ENCODE peak calls at places on chromosome 18, in eight cellular contexts. S is foreskin fibroblast; J is HEK293T; D is activated CD8-positive, alpha-beta memory T cell treated with anti-CD3 and anti-CD28 coated beads for 1 hour; X is fibroblast of lung; N is psoas muscle; U is GM20000; R is NCI-H1417 treated with DMSO at 0.1 percent for 48 hours. T is an unnamed sample.

GRCh38 chr18:73614812-73615211 is 532.8 kb downstream of the FBXO15 start:
- DNase-seq in X (peak), R (no peak), S (peak), N (no peak), J (no peak), D (no peak), U (no peak), T (no peak)

GRCh38 chr18:9215221-9215933 is 78.8 kb downstream of the ANKRD12 start:
- DNase-seq in X (no peak), R (no peak), D (no peak), U (no peak), S (peak), J (no peak), N (no peak), T (no peak)

GRCh38 chr18:77529492-77529891 is 279.8 kb downstream of the GALR1 start:
- DNase-seq in U (no peak), R (no peak), X (no peak), S (no peak), N (no peak), J (no peak), D (no peak), T (no peak)

GRCh38 chr18:8601277-8602032 is 7.8 kb upstream of the RAB12 start:
- DNase-seq in J (no peak), S (no peak), N (no peak), R (no peak), D (no peak), X (no peak), U (peak), T (no peak)

GRCh38 chr18:41666251-41666650 is 288.8 kb upstream of the PIK3C3 start:
- DNase-seq in S (no peak), D (no peak), U (no peak), X (no peak), J (no peak), N (no peak), R (peak), T (no peak)

GRCh38 chr18:55841314-55841713 is 253.3 kb upstream of the TCF4 start:
- DNase-seq in J (no peak), X (no peak), U (no peak), S (peak), R (no peak), N (no peak), D (no peak), T (no peak)

GRCh38 chr18:61948196-61948800 is 55.5 kb upstream of the RNF152 start:
- DNase-seq in U (no peak), D (no peak), J (no peak), R (no peak), X (peak), N (no peak), S (peak), T (no peak)

GRCh38 chr18:41849632-41850031 is 105.4 kb upstream of the PIK3C3 start:
- DNase-seq in N (no peak), X (no peak), U (no peak), R (no peak), D (no peak), S (no peak), J (no peak), T (no peak)

GRCh38 chr18:42038936-42039335 is 83.9 kb downstream of the PIK3C3 start:
- DNase-seq in X (peak), S (peak), J (no peak), U (no peak), N (no peak), D (no peak), R (no peak), T (peak)